ENCODE peak calls at places on chromosome X, in ten cellular contexts. E, Z, L, X, D, F, B, Y, Q and A are unnamed samples.

GRCh38 chrX:9349572-9350259 is 115.1 kb upstream of the TBL1X start:
- DNase-seq in L (peak; percentile 3), F (no peak), Z (no peak), E (no peak), D (no peak), Q (no peak), X (no peak), Y (no peak), B (no peak), A (peak; percentile 54)

GRCh38 chrX:150570512-150570911 is 2.1 kb downstream of the MTM1 start:
- DNase-seq in L (no peak), Q (no peak), D (no peak), F (no peak), B (no peak), E (no peak), X (peak; percentile 18), Y (no peak), Z (no peak), A (no peak)

GRCh38 chrX:45747905-45748304 is 547.2 kb upstream of the DIPK2B start:
- DNase-seq in L (no peak), D (no peak), Q (no peak), B (no peak), X (no peak), E (no peak), Y (no peak), Z (no peak), F (no peak), A (no peak)

GRCh38 chrX:63424063-63424462 is 72.9 kb upstream of the SPIN4 start:
- DNase-seq in Q (no peak), Y (no peak), L (no peak), B (no peak), D (no peak), X (no peak), F (no peak), Z (no peak), E (no peak), A (no peak)

GRCh38 chrX:154457491-154458115 is 478 bp upstream of the PLXNA3 start:
- DNase-seq in B (no peak), D (peak; percentile 44), Q (no peak), Y (no peak), Z (peak; percentile 27), X (peak; percentile 48), L (peak; percentile 55), E (peak; percentile 72), F (peak; percentile 62), A (no peak)

GRCh38 chrX:21798677-21799219 is 40.7 kb upstream of the MBTPS2 start:
- DNase-seq in D (no peak), L (no peak), X (no peak), Z (no peak), F (no peak), E (no peak), B (no peak), Y (no peak), Q (no peak), A (peak; percentile 76)

GRCh38 chrX:41858161-41858775 is 65.1 kb downstream of the CASK start:
- DNase-seq in Q (no peak), B (no peak), X (no peak), D (no peak), Y (no peak), Z (no peak), L (no peak), E (no peak), F (no peak), A (no peak)

GRCh38 chrX:11143931-11144678 is 33.0 kb downstream of the HCCS start:
- DNase-seq in Q (no peak), F (no peak), X (peak; percentile 65), Y (peak; percentile 22), E (peak; percentile 61), B (peak; percentile 4), L (peak; percentile 32), Z (peak; percentile 6), D (peak; percentile 6), A (peak; percentile 85)

GRCh38 chrX:142483965-142484364 is 278.9 kb upstream of the MAGEC2 start:
- DNase-seq in D (no peak), Z (no peak), Q (no peak), X (no peak), F (no peak), E (no peak), L (no peak), Y (no peak), B (no peak), A (no peak)

GRCh38 chrX:7146703-7147430 is 645 bp upstream of the STS start:
- DNase-seq in B (no peak), Y (no peak), X (peak; percentile 6), E (peak; percentile 18), Z (peak; percentile 3), Q (no peak), D (peak; percentile 33), F (no peak), L (no peak), A (peak; percentile 38)

GRCh38 chrX:47177079-47177478 is 16.6 kb upstream of the UBA1 start:
- DNase-seq in F (no peak), X (no peak), E (no peak), Z (no peak), Q (no peak), L (no peak), D (no peak), B (no peak), Y (no peak), A (no peak)

GRCh38 chrX:56615282-56615681 is 51.9 kb downstream of the UBQLN2 start:
- DNase-seq in Y (no peak), Q (no peak), E (no peak), X (no peak), B (no peak), Z (no peak), D (no peak), F (no peak), L (no peak), A (no peak)

GRCh38 chrX:9464435-9465371 is at the start of gene TBL1X:
- DNase-seq in E (peak; percentile 45), X (peak; percentile 46), L (peak; percentile 53), Y (no peak), Z (peak; percentile 35), F (peak; percentile 79), D (peak; percentile 39), B (no peak), Q (peak; percentile 86), A (peak; percentile 19)